ENCODE peak calls at places on chromosomes 5 and 9, in four cellular contexts. N is K562, U is GM12878, Y is HepG2. B is an unnamed sample.

GRCh38 chr5:56910123-56910951 is 941 bp downstream of the SETD9 start:
- DNase-seq in U (no peak), Y (peak; percentile 61), N (no peak), B (peak; percentile 36)

GRCh38 chr5:33891731-33892418 is at the start of gene ADAMTS12:
- DNase-seq in U (no peak), Y (no peak), N (peak; percentile 18), B (peak; percentile 60)

GRCh38 chr9:123724211-123724831 is 205.6 kb downstream of the DENND1A start:
- DNase-seq in N (no peak), Y (no peak), U (no peak), B (peak; percentile 15)

GRCh38 chr5:32013658-32014057 is 160.5 kb downstream of the GOLPH3 start:
- DNase-seq in N (no peak), Y (no peak), U (no peak), B (no peak)

GRCh38 chr5:173653822-173654523 is 37.5 kb upstream of the BOD1 start:
- DNase-seq in Y (no peak), U (no peak), N (no peak), B (no peak)

GRCh38 chr5:40437452-40437861 is 242.3 kb upstream of the PTGER4 start:
- DNase-seq in Y (no peak), U (no peak), N (no peak), B (no peak)

GRCh38 chr9:102941868-102942267 is 53.3 kb upstream of the CYLC2 start:
- DNase-seq in N (no peak), U (no peak), Y (no peak), B (no peak)

GRCh38 chr5:61306531-61307195 is 25.4 kb upstream of the ZSWIM6 start:
- DNase-seq in U (no peak), N (no peak), Y (no peak), B (no peak)

GRCh38 chr9:76530458-76531100 is 71.6 kb downstream of the GCNT1 start:
- DNase-seq in Y (no peak), N (no peak), U (no peak), B (no peak)

GRCh38 chr9:36725777-36726356 is 153.2 kb downstream of the MELK start:
- DNase-seq in U (no peak), N (no peak), Y (no peak), B (no peak)

GRCh38 chr9:84738353-84738752 is 68.8 kb downstream of the NTRK2 start:
- DNase-seq in U (no peak), N (no peak), Y (no peak), B (no peak)

GRCh38 chr9:97564291-97565175 is 63.1 kb downstream of the TMOD1 start:
- DNase-seq in N (no peak), U (no peak), Y (no peak), B (peak; percentile 83)

GRCh38 chr5:115489725-115490124 is 54.9 kb downstream of the FEM1C start:
- DNase-seq in N (no peak), U (no peak), Y (no peak), B (no peak)

GRCh38 chr9:71909887-71910601 is 949 bp downstream of the ABHD17B start:
- DNase-seq in Y (peak; percentile 31), U (no peak), N (peak; percentile 29), B (peak; percentile 70)

GRCh38 chr9:76644647-76645250 is 119.5 kb upstream of the PCA3 start:
- DNase-seq in N (no peak), Y (no peak), U (no peak), B (no peak)

GRCh38 chr9:120965344-120966004 is 38.9 kb upstream of the TRAF1 start:
- DNase-seq in U (no peak), Y (no peak), N (no peak), B (peak; percentile 25)

GRCh38 chr9:32405506-32405905 is 21.1 kb downstream of the ACO1 start:
- DNase-seq in U (no peak), Y (no peak), N (no peak), B (no peak)

GRCh38 chr9:125969462-125969861 is 222.3 kb downstream of the PBX3 start:
- DNase-seq in U (no peak), Y (no peak), N (no peak), B (no peak)

GRCh38 chr5:93584531-93585053 is 1.6 kb downstream of the NR2F1 start:
- DNase-seq in U (no peak), Y (no peak), N (no peak), B (peak; percentile 70)

GRCh38 chr9:92191801-92192200 is 76.6 kb upstream of the SPTLC1 start:
- DNase-seq in N (no peak), Y (no peak), U (no peak), B (peak; percentile 47)

DNA sequence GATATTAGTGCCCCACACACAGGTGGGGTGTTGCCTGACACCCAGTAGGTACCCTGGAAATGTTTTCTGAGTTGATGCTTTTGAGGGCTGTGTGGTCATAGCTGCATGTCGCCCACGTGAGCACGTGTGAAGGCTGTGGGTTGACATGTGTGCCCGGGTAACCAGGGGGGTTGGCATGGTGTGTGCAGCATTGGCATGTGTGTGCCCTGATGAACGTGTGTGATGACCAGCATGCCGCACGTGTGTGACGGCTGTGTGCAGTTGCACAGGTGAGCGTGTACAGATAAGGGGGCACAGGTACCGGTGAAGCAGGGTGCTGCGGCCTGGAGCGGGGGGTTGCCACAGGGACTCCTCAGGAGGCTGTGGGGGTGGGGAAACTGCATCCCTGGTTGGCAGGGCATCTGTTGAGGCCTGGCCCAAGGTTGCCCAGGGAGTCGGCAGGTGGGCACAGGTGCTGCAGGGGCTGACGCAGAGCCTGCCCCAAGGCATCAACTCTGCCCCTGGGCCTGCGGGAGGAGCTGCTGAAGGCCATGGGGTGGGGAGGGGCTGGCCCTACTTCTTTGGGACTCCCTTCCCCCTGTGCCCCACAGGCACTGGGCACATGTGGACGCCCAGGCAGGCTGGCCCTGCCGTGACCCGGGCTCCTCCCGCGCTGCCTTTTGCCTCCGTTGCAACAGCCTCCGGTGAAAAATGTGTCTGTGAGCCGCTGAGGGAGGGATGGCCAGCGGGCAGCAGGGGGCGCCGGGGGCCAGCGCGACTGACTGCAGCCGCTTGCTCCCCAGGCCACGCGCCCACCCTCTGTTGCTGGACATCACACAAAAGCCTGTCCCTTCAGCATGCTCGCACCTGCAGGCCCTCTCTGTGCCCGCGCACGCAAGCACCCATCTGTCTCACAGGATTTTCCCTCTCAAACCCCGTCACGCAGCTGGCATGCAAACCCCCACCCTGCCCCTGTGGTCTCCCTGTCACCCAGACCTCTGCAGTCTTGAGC is 2.2 kb downstream of the UNC5A start:
- DNase-seq in N (peak; percentile 61), Y (peak; percentile 39), U (no peak), B (peak; percentile 91)
- TF ChIP-seq NFIC in N (no peak), Y (no peak), U (no peak), B (no peak)

DNA sequence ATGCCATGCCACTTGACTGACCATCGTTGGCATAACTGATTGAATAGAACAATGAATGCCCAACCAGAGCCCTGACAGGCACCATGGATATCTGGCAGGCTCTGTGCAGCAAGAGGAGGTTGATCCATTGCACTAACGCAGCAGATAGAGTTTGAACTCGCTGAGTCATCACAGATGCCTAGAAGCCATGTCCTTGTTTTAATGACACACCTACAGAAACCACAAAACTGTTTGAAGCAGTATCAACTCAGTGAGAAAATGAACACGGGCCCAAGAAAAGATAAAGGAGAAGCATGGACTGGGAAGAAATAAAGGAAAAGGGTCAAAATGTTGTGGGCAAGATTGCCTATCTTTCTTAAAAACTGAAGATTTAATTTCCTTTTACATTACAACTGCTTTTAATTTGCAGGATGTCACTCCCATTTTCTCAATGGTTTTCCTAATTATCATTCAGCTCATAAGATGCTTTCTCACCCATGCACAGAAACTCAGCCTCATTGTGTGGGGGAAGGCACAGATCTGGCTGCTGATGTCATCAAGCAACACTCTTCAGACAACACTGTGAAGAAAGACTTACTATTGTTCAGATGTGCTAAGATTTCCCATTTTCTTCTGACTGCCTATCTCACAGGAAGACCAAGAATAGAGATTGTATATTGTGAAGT is 129.0 kb downstream of the PIK3R1 start:
- DNase-seq in U (no peak), N (peak; percentile 72), Y (no peak), B (no peak)
- TF ChIP-seq NFIC in U (no peak), N (peak; percentile 21), Y (no peak), B (no peak)

DNA sequence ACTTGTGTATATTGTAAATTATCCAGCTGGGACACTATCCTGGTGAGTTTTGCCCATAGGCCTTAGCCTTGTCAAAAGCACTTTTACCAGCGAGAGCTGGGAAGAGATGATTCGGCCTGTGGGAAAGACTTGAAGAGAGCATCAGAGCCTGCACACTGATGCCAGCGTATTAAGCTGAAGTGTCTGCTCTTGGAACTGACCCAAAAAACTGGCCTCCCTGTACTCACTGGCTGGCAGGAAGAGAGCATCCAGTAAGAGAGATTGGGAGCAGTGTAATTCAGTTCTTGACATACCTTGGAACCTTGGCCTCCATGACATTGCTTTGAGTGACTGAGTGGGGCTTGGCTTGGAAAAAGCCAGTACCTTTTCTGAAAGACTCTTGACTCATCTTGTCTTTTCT is 73.7 kb downstream of the ZNF462 start:
- DNase-seq in Y (no peak), N (no peak), U (no peak), B (no peak)
- TF ChIP-seq NFIC in Y (no peak), N (no peak), U (no peak), B (no peak)

GRCh38 chr5:148981353-148981752 is 81.5 kb downstream of the SH3TC2 start:
- DNase-seq in Y (no peak), U (no peak), N (no peak), B (no peak)
- TF ChIP-seq NFIC in Y (no peak), U (no peak), N (no peak), B (no peak)

DNA sequence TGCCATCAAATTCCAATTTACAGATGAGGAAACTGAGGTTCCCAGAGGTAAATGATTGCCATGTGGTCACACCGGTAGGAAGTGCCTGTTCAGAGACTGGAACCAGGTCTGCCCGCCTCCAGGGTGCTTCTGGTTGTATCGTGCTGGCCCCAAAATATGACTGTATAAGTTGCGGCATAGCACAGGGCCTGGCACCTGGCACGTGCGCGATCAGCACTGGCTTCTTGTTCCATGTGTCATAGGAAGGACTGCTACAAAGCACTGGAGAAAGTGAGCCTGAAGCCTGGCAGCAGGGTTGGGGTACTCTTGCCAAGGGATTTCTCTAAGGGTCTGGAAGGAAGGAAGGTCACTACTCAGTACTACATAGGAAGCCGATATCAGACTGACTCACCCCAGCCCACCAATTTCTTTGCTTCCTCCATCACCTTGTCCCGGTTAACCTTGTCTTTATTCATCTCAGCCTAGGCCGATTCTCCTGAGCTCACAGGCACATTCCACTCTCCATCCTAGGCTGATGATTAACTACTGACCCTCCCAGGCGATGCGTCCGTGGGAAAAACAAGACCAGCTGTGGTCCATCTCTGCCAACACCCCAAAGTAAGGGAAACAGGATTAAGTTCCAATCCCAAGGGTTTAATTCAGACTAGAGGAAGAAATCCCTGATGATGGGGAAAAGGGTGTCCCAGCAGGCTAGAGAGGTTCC is 1.8 kb downstream of the HRH2 start:
- DNase-seq in U (no peak), Y (no peak), N (no peak), B (no peak)
- TF ChIP-seq NFIC in U (no peak), Y (no peak), N (no peak), B (no peak)

GRCh38 chr5:135349441-135349840 is 49.6 kb downstream of the MACROH2A1 start:
- DNase-seq in N (no peak), U (no peak), Y (no peak), B (no peak)
- TF ChIP-seq NFIC in N (no peak), U (no peak), Y (no peak), B (no peak)

DNA sequence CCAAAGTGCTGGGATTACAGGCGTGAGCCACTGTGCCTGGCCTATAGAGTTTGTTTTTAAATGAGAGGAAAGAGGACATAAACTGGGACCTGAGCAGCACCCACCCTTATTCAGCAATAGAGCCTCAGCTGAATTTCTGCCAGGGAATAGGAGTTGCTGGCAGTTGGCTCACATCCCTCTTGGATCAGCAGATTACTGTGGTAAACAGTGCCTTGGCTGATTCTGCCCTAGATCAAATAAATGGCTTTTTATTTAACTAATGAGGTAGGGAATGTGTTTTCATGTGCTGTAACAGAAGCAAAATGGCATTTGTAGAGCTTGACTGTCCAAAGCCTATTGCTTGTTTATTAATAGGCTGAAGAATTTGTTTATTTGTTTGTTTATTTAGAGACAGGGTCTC is 2.1 kb downstream of the ARHGEF37 start:
- DNase-seq in N (no peak), U (no peak), Y (no peak), B (no peak)
- TF ChIP-seq NFIC in N (no peak), U (no peak), Y (no peak), B (no peak)

GRCh38 chr5:176743136-176743827 is 67.1 kb upstream of the UNC5A start:
- DNase-seq in Y (no peak), U (no peak), N (peak; percentile 21), B (peak; percentile 44)
- TF ChIP-seq NFIC in Y (no peak), U (no peak), N (no peak), B (no peak)

B was measured in SK-N-SH.